ENCODE peak calls at places on chromosomes 5 and 9, in five cellular contexts. J, P, V, S and N are unnamed samples.

GRCh38 chr9:36138901-36139300 is 2.4 kb downstream of the GLIPR2 start:
- DNase-seq in J (no peak), P (no peak), V (no peak), S (no peak), N (no peak)

GRCh38 chr9:72577212-72577753 is 55.9 kb downstream of the TMC1 start:
- DNase-seq in J (peak; percentile 68), P (no peak), V (no peak), S (no peak), N (peak; percentile 82)

GRCh38 chr9:72942451-72942850 is 10.4 kb downstream of the ALDH1A1 start:
- DNase-seq in J (no peak), P (no peak), V (no peak), S (no peak), N (no peak)

GRCh38 chr5:3329427-3329826 is 266.2 kb upstream of the IRX1 start:
- DNase-seq in J (no peak), P (no peak), V (no peak), S (no peak), N (no peak)

GRCh38 chr9:98967680-98968079 is 24.0 kb downstream of the COL15A1 start:
- DNase-seq in J (no peak), P (no peak), V (no peak), S (no peak), N (no peak)

GRCh38 chr9:129487658-129488483 is 133.0 kb downstream of the C9orf50 start:
- DNase-seq in J (no peak), P (no peak), V (no peak), S (no peak), N (peak; percentile 55)

GRCh38 chr9:91164724-91165520 is 196.8 kb downstream of the AUH start:
- DNase-seq in J (peak; percentile 81), P (no peak), V (no peak), S (no peak), N (peak; percentile 99)

GRCh38 chr5:154178661-154179060 is 11.9 kb upstream of the GALNT10 start:
- DNase-seq in J (no peak), P (no peak), V (no peak), S (no peak), N (no peak)

GRCh38 chr9:3478549-3478953 is 47.2 kb downstream of the RFX3 start:
- DNase-seq in J (no peak), P (no peak), V (no peak), S (no peak), N (peak; percentile 25)

GRCh38 chr9:69018688-69019087 is 4.8 kb upstream of the PRKACG start:
- DNase-seq in J (no peak), P (no peak), V (no peak), S (no peak), N (no peak)

DNA sequence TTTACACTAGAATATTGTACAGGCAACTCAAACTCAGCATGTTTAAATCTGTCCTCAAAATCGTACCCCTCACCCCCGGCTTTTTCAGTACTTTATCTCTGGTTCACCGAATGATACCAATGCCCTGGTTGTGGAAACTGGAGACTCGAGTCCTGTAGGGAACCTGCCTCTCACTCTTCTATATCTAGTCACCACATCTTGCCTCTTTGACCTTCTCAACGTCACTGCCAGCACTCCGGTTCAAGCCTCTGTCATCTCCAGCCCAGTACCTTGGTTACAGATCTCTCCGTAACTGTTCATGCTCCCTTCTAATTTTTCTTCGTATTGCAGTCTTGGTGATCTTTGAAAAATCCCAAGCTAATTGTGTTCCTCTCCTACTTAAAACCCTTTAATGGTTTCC is 6.7 kb downstream of the SLC44A1 start:
- DNase-seq in J (no peak), P (no peak), V (no peak), S (no peak), N (no peak)
- H4K20me1 ChIP-seq in J (no peaks in the 10 kb centered on the region), P (peaks cover 2% of the 10 kb centered on the region), V (no peaks in the 10 kb centered on the region), S (no peaks in the 10 kb centered on the region), N (peaks cover 11% of the 10 kb centered on the region)

GRCh38 chr9:128092199-128092977 is 24.4 kb downstream of the SLC25A25 start:
- DNase-seq in J (no peak), P (no peak), V (no peak), S (no peak), N (no peak)
- H4K20me1 ChIP-seq in J (peaks cover 4% of the 10 kb centered on the region), P (no peaks in the 10 kb centered on the region), V (no peaks in the 10 kb centered on the region), S (no peaks in the 10 kb centered on the region), N (peaks cover 18% of the 10 kb centered on the region)

DNA sequence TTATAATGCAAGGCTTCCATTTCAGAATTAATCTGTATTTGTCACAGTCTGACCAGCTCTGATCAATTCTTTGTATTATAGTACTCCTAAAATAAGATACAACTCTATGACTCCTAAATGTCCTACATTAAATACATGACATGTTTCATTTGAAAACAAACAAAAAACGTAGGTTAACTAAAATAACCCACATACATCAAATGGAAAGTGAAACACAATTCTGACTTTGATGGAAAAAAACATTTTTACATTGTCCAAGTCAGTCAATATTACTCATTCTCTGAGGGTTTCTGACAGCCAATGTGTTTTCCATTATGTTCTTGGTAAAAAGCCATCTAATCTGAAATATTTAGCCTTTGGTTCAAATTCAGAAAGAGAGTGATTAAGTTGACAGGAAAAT is 8.7 kb downstream of the HMGCS1 start:
- DNase-seq in J (no peak), P (no peak), V (no peak), S (no peak), N (no peak)
- H4K20me1 ChIP-seq in J (no peaks in the 10 kb centered on the region), P (peaks cover 15% of the 10 kb centered on the region), V (peaks cover 2% of the 10 kb centered on the region), S (peaks cover 11% of the 10 kb centered on the region), N (peaks cover 84% of the 10 kb centered on the region)

GRCh38 chr5:139662617-139663016 is 14.5 kb downstream of the CXXC5 start:
- DNase-seq in J (no peak), P (no peak), V (no peak), S (no peak), N (no peak)

GRCh38 chr5:139663207-139663606 is 15.1 kb downstream of the CXXC5 start:
- DNase-seq in J (no peak), P (no peak), V (no peak), S (no peak), N (no peak)

GRCh38 chr5:139664727-139665351 is 16.7 kb downstream of the CXXC5 start:
- DNase-seq in J (no peak), P (no peak), V (no peak), S (peak; percentile 83), N (no peak)

GRCh38 chr5:139664273-139664693 is 16.1 kb downstream of the CXXC5 start:
- DNase-seq in J (no peak), P (no peak), V (no peak), S (no peak), N (no peak)

GRCh38 chr5:139663752-139664151 is 15.6 kb downstream of the CXXC5 start:
- DNase-seq in J (no peak), P (no peak), V (no peak), S (no peak), N (no peak)
- H4K20me1 ChIP-seq in J (no peaks in the 10 kb centered on the region), P (peaks cover 77% of the 10 kb centered on the region), V (no peaks in the 10 kb centered on the region), S (peaks cover 42% of the 10 kb centered on the region), N (peaks cover 72% of the 10 kb centered on the region)

GRCh38 chr9:112021742-112022141 is 125.1 kb downstream of the UGCG start:
- DNase-seq in J (no peak), P (no peak), V (no peak), S (no peak), N (no peak)

GRCh38 chr9:112015736-112016135 is 119.1 kb downstream of the UGCG start:
- DNase-seq in J (no peak), P (no peak), V (no peak), S (no peak), N (no peak)

GRCh38 chr9:112025886-112026285 is 129.3 kb downstream of the UGCG start:
- DNase-seq in J (no peak), P (no peak), V (no peak), S (no peak), N (no peak)

GRCh38 chr9:112017878-112018277 is 121.3 kb downstream of the UGCG start:
- DNase-seq in J (no peak), P (no peak), V (no peak), S (no peak), N (no peak)

GRCh38 chr9:112020680-112021596 is 124.3 kb downstream of the UGCG start:
- DNase-seq in J (peak; percentile 19), P (no peak), V (no peak), S (no peak), N (peak; percentile 73)
- H4K20me1 ChIP-seq in J (no peaks in the 10 kb centered on the region), P (no peaks in the 10 kb centered on the region), V (no peaks in the 10 kb centered on the region), S (no peaks in the 10 kb centered on the region), N (no peaks in the 10 kb centered on the region)

GRCh38 chr5:172266071-172266675 is 17.4 kb downstream of the UBTD2 start:
- DNase-seq in J (no peak), P (no peak), V (peak; percentile 42), S (no peak), N (peak; percentile 2)
- H4K20me1 ChIP-seq in J (no peaks in the 10 kb centered on the region), P (peaks cover 11% of the 10 kb centered on the region), V (no peaks in the 10 kb centered on the region), S (peaks cover 94% of the 10 kb centered on the region), N (peaks cover 85% of the 10 kb centered on the region)

DNA sequence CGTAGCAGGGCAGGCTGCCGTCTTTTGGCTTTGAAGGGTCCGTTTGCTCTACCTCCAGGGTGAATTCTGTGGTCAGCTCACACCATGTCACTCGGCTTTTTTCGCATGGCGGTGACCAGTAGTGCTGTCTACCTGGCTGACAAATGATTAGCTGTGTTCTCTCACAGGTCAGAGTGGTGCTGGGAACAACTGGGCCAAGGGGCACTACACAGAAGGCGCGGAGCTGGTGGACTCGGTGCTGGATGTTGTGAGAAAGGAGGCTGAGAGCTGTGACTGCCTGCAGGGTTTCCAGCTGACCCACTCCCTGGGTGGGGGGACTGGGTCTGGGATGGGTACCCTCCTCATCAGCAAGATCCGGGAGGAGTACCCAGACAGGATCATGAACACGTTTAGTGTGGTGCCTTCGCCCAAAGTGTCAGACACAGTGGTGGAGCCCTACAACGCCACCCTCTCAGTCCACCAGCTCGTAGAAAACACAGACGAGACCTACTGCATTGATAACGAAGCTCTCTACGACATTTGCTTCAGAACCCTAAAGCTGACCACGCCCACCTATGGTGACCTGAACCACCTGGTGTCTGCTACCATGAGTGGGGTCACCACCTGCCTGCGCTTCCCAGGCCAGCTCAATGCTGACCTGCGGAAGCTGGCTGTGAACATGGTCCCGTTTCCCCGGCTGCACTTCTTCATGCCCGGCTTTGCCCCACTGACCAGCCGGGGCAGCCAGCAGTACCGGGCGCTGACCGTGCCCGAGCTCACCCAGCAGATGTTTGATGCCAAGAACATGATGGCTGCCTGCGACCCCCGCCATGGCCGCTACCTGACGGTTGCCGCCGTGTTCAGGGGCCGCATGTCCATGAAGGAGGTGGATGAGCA is 1.5 kb downstream of the TUBB4B start:
- DNase-seq in J (no peak), P (no peak), V (no peak), S (no peak), N (no peak)
- H4K20me1 ChIP-seq in J (peaks cover 21% of the 10 kb centered on the region), P (peaks cover 23% of the 10 kb centered on the region), V (peaks cover 3% of the 10 kb centered on the region), S (peaks cover 29% of the 10 kb centered on the region), N (peaks cover 53% of the 10 kb centered on the region)